ENCODE peak calls at places on chromosome 16, in ten cellular contexts. Z, R, N, O, D, Y, Q, C, V and S are unnamed samples.

GRCh38 chr16:21159281-21159951 is 942 bp downstream of the LDAF1 start:
- DNase-seq in Z (peak; percentile 63), R (peak; percentile 69), N (no peak), O (peak; percentile 39), D (no peak), Y (no peak), Q (peak; percentile 53), C (peak; percentile 79), V (peak; percentile 71), S (no peak)

GRCh38 chr16:58814348-58814801 is 80.3 kb upstream of the GOT2 start:
- DNase-seq in Z (peak; percentile 34), R (peak; percentile 20), N (peak; percentile 2), O (peak; percentile 61), D (peak; percentile 12), Y (peak; percentile 58), Q (peak; percentile 32), C (no peak), V (peak; percentile 74), S (peak; percentile 44)

GRCh38 chr16:637081-638018 is 1.2 kb upstream of the METTL26 start:
- DNase-seq in Z (peak; percentile 90), R (no peak), N (peak; percentile 72), O (peak; percentile 99), D (peak; percentile 73), Y (peak; percentile 90), Q (peak; percentile 93), C (no peak), V (peak; percentile 73), S (peak; percentile 90)

GRCh38 chr16:20740007-20740883 is 1.4 kb downstream of the THUMPD1 start:
- DNase-seq in Z (peak; percentile 18), R (peak; percentile 1), N (no peak), O (peak; percentile 31), D (peak; percentile 3), Y (peak; percentile 17), Q (no peak), C (no peak), V (no peak), S (no peak)

GRCh38 chr16:88613293-88613692 is 25.1 kb upstream of the IL17C start:
- DNase-seq in Z (no peak), R (no peak), N (no peak), O (no peak), D (no peak), Y (no peak), Q (no peak), C (no peak), V (no peak), S (no peak)

GRCh38 chr16:52873997-52874500 is 178.6 kb downstream of the CHD9NB start:
- DNase-seq in Z (no peak), R (no peak), N (no peak), O (no peak), D (no peak), Y (no peak), Q (no peak), C (no peak), V (peak; percentile 62), S (no peak)

GRCh38 chr16:70454221-70455034 is at the start of gene FCSK:
- DNase-seq in Z (peak; percentile 86), R (peak; percentile 67), N (peak; percentile 10), O (peak; percentile 78), D (peak; percentile 42), Y (peak; percentile 75), Q (peak; percentile 79), C (no peak), V (peak; percentile 96), S (peak; percentile 62)

GRCh38 chr16:87621976-87622713 is 19.8 kb downstream of the JPH3 start:
- DNase-seq in Z (no peak), R (no peak), N (no peak), O (no peak), D (no peak), Y (no peak), Q (no peak), C (no peak), V (no peak), S (no peak)

GRCh38 chr16:54242199-54242598 is 44.4 kb downstream of the IRX3 start:
- DNase-seq in Z (no peak), R (peak; percentile 13), N (no peak), O (peak; percentile 23), D (no peak), Y (peak; percentile 56), Q (no peak), C (peak; percentile 26), V (peak; percentile 71), S (no peak)

GRCh38 chr16:11494433-11494832 is 92.3 kb downstream of the LITAF start:
- DNase-seq in Z (no peak), R (no peak), N (no peak), O (no peak), D (no peak), Y (no peak), Q (no peak), C (no peak), V (no peak), S (no peak)

GRCh38 chr16:11494029-11494428 is 92.7 kb downstream of the LITAF start:
- DNase-seq in Z (no peak), R (no peak), N (no peak), O (no peak), D (no peak), Y (no peak), Q (no peak), C (no peak), V (no peak), S (no peak)

GRCh38 chr16:11493531-11493929 is 93.2 kb downstream of the LITAF start:
- DNase-seq in Z (no peak), R (no peak), N (no peak), O (no peak), D (no peak), Y (no peak), Q (no peak), C (no peak), V (no peak), S (no peak)

GRCh38 chr16:11492808-11493530 is 93.8 kb downstream of the LITAF start:
- DNase-seq in Z (no peak), R (no peak), N (no peak), O (no peak), D (no peak), Y (no peak), Q (no peak), C (no peak), V (no peak), S (no peak)

GRCh38 chr16:11495066-11495407 is 91.7 kb downstream of the LITAF start:
- DNase-seq in Z (no peak), R (no peak), N (no peak), O (no peak), D (no peak), Y (no peak), Q (no peak), C (no peak), V (no peak), S (no peak)
- H3K27ac ChIP-seq in Z (peak overlapping the region; percentile 6), R (no peak overlapping the region), N (no peak overlapping the region), O (peak overlapping the region; percentile 97), D (no peak overlapping the region), Y (peak overlapping the region; percentile 89), Q (peak overlapping the region; percentile 84), C (peak overlapping the region; percentile 94), V (no peak overlapping the region), S (no peak overlapping the region)

GRCh38 chr16:3183445-3184139 is 4.4 kb upstream of the OR1F1 start:
- DNase-seq in Z (no peak), R (no peak), N (no peak), O (no peak), D (no peak), Y (no peak), Q (no peak), C (no peak), V (no peak), S (no peak)
- TF ChIP-seq CTCF in Z (no peak), R (peak; percentile 12), N (no peak), O (no peak), D (no peak), Y (peak; percentile 42), Q (no peak), C (no peak), V (no peak), S (no peak)

GRCh38 chr16:84836967-84837366 is 17.2 kb downstream of the CRISPLD2 start:
- DNase-seq in Z (no peak), R (no peak), N (no peak), O (no peak), D (no peak), Y (no peak), Q (no peak), C (no peak), V (no peak), S (no peak)

GRCh38 chr16:84833542-84834402 is 14.0 kb downstream of the CRISPLD2 start:
- DNase-seq in Z (no peak), R (no peak), N (no peak), O (no peak), D (no peak), Y (no peak), Q (no peak), C (peak; percentile 71), V (no peak), S (no peak)

GRCh38 chr16:84838383-84838948 is 18.7 kb downstream of the CRISPLD2 start:
- DNase-seq in Z (no peak), R (no peak), N (no peak), O (no peak), D (no peak), Y (no peak), Q (no peak), C (peak; percentile 73), V (no peak), S (no peak)

GRCh38 chr16:84834403-84834772 is 14.6 kb downstream of the CRISPLD2 start:
- DNase-seq in Z (no peak), R (no peak), N (no peak), O (no peak), D (no peak), Y (no peak), Q (no peak), C (peak; percentile 71), V (no peak), S (no peak)

GRCh38 chr16:84836234-84836647 is 16.5 kb downstream of the CRISPLD2 start:
- DNase-seq in Z (peak; percentile 67), R (no peak), N (peak; percentile 100), O (peak; percentile 81), D (peak; percentile 100), Y (peak; percentile 39), Q (peak; percentile 88), C (peak; percentile 97), V (peak; percentile 85), S (no peak)
- H3K27ac ChIP-seq in Z (peak overlapping the region; percentile 26), R (no peak overlapping the region), N (peak overlapping the region; percentile 96), O (peak overlapping the region; percentile 68), D (peak overlapping the region; percentile 94), Y (no peak overlapping the region), Q (peak overlapping the region; percentile 87), C (peak overlapping the region; percentile 91), V (no peak overlapping the region), S (peak overlapping the region; percentile 49)

GRCh38 chr16:57380671-57381462 is 8.6 kb downstream of the CX3CL1 start:
- DNase-seq in Z (peak; percentile 37), R (peak; percentile 26), N (no peak), O (no peak), D (peak; percentile 8), Y (peak; percentile 37), Q (no peak), C (no peak), V (no peak), S (no peak)

GRCh38 chr16:57374067-57374534 is 1.8 kb downstream of the CX3CL1 start:
- DNase-seq in Z (peak; percentile 27), R (no peak), N (no peak), O (peak; percentile 60), D (peak; percentile 27), Y (no peak), Q (no peak), C (no peak), V (no peak), S (peak; percentile 66)

GRCh38 chr16:57376313-57376818 is 4.1 kb downstream of the CX3CL1 start:
- DNase-seq in Z (no peak), R (no peak), N (no peak), O (no peak), D (no peak), Y (no peak), Q (no peak), C (no peak), V (no peak), S (no peak)

GRCh38 chr16:57379579-57379978 is 7.3 kb downstream of the CX3CL1 start:
- DNase-seq in Z (no peak), R (peak; percentile 72), N (no peak), O (no peak), D (no peak), Y (peak; percentile 85), Q (peak; percentile 44), C (no peak), V (no peak), S (no peak)

GRCh38 chr16:57377080-57377841 is 5.0 kb downstream of the CX3CL1 start:
- DNase-seq in Z (no peak), R (peak; percentile 72), N (peak; percentile 79), O (peak; percentile 36), D (no peak), Y (peak; percentile 62), Q (no peak), C (no peak), V (no peak), S (no peak)
- TF ChIP-seq CTCF in Z (no peak), R (peak; percentile 65), N (no peak), O (no peak), D (no peak), Y (no peak), Q (no peak), C (no peak), V (no peak), S (no peak)